ENCODE peak calls at places on chromosome 7, in five cellular contexts. C is breast epithelium, O is H1, A is stomach, F is HepG2. P is an unnamed sample.

GRCh38 chr7:45940939-45941338 is 19.9 kb upstream of the IGFBP3 start:
- DNase-seq in A (no peak), C (no peak), O (no peak), F (no peak), P (no peak)

GRCh38 chr7:143046334-143046935 is 5.7 kb upstream of the OR6V1 start:
- DNase-seq in C (no peak), F (no peak), A (no peak), O (no peak), P (no peak)

GRCh38 chr7:123916240-123916724 is 8.8 kb upstream of the SPAM1 start:
- DNase-seq in O (no peak), A (no peak), C (no peak), F (peak; percentile 13), P (no peak)

GRCh38 chr7:88346357-88346756 is 39.7 kb upstream of the STEAP4 start:
- DNase-seq in A (no peak), C (no peak), F (no peak), O (no peak), P (no peak)

GRCh38 chr7:1569440-1569832 is 396 bp downstream of the PSMG3 start:
- DNase-seq in C (no peak), A (no peak), O (no peak), F (no peak), P (no peak)

GRCh38 chr7:142813262-142813661 is 41.6 kb upstream of the EPHB6 start:
- DNase-seq in O (no peak), F (peak; percentile 44), A (no peak), C (no peak), P (peak; percentile 72)

GRCh38 chr7:157520249-157520648 is 183.4 kb downstream of the DNAJB6 start:
- DNase-seq in C (peak; percentile 2), F (no peak), O (peak; percentile 38), A (no peak), P (no peak)

GRCh38 chr7:47383696-47384445 is 198.0 kb downstream of the TNS3 start:
- DNase-seq in O (no peak), C (no peak), A (peak; percentile 17), F (no peak), P (no peak)

GRCh38 chr7:22884911-22885823 is 62.5 kb upstream of the TOMM7 start:
- DNase-seq in F (no peak), C (no peak), O (no peak), A (no peak), P (no peak)

GRCh38 chr7:27235387-27236052 is 7.1 kb upstream of the EVX1 start:
- DNase-seq in A (peak; percentile 50), O (peak; percentile 86), F (peak; percentile 13), C (no peak), P (no peak)

GRCh38 chr7:55570218-55570873 is 2.0 kb downstream of the VOPP1 start:
- DNase-seq in O (no peak), C (no peak), F (no peak), A (no peak), P (no peak)

GRCh38 chr7:55572378-55573233 is at the start of gene VOPP1:
- DNase-seq in C (no peak), F (peak; percentile 35), O (peak; percentile 79), A (peak; percentile 66), P (no peak)

GRCh38 chr7:55571534-55572377 is 546 bp downstream of the VOPP1 start:
- DNase-seq in O (peak; percentile 79), F (peak; percentile 34), A (peak; percentile 71), C (no peak), P (no peak)

GRCh38 chr7:55569797-55570196 is 2.5 kb downstream of the VOPP1 start:
- DNase-seq in A (no peak), C (no peak), O (no peak), F (no peak), P (no peak)

DNA sequence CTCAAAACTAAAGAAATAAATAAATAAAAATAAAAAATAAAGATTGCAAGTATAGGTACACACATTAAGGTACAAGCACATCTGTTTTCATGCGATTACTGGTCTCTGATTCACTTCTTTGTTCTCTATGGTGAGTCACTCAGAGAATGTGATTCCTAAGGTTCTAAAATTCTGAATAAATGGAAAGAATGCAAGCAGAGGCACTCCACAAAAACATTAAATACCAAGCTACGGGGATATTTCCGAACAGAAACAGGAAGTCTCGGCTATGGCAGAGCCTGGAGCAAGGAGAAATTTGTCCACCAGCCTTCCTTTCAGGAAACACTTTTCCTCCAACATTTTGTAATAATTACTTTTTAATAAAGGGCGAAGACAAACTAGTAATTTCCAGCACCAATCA is 1.4 kb downstream of the VOPP1 start:
- DNase-seq in A (no peak), F (peak; percentile 16), C (no peak), O (no peak), P (no peak)
- TF ChIP-seq POLR2AphosphoS5 in A (no peak), F (no peak), C (no peak), O (no peak), P (no peak)

GRCh38 chr7:79282051-79282694 is 171.3 kb downstream of the MAGI2 start:
- DNase-seq in C (no peak), F (no peak), A (no peak), O (no peak), P (peak; percentile 73)
- TF ChIP-seq CTCF in C (peak; percentile 20), F (no peak), A (no peak), O (peak; percentile 31), P (peak; percentile 75)

DNA sequence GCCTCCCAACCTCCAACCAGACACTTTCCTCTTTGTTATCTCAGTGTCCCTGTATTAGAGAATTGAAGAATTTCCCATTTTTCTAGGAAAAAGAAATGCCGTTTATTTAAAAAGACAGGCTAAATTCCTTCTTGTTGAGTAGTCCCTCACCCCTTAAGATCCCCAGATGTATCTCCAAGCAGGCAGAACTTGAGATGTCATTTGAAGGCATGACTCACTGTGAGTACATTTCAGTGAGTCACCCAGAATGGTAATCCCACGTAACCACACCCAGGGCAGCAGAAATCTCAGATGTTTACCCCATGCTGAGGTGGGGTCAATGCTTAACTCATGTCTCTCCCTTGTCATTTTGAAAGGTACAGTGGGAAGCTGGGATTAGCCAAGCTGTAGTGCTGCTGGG is 4.4 kb downstream of the ZNF655 start:
- DNase-seq in F (peak; percentile 67), O (no peak), C (no peak), A (no peak), P (peak; percentile 99)
- TF ChIP-seq POLR2AphosphoS5 in F (no peak), O (no peak), C (no peak), A (peak; percentile 79), P (no peak)

GRCh38 chr7:148941598-148942280 is 57.6 kb upstream of the EZH2 start:
- DNase-seq in O (peak; percentile 68), F (peak; percentile 84), C (peak; percentile 70), A (peak; percentile 67), P (peak; percentile 82)
- TF ChIP-seq CTCF in O (peak; percentile 55), F (peak; percentile 56), C (peak; percentile 55), A (no peak), P (no peak)